ENCODE peak calls at places on chromosomes 6 and 20, in four cellular contexts. F is NAMALWA, D is spleen, H is posterior cingulate gyrus. R is an unnamed sample.

GRCh38 chr6:4268171-4268570 is 132.8 kb upstream of the ECI2 start:
- DNase-seq in H (no peak), D (no peak), F (no peak), R (no peak)

GRCh38 chr6:109455161-109455501 is 441 bp downstream of the MICAL1 start:
- DNase-seq in F (peak), H (peak), D (peak), R (no peak)

GRCh38 chr20:62921119-62921687 is 5.1 kb downstream of the DIDO1 start:
- DNase-seq in D (no peak), F (peak), H (no peak), R (no peak)

GRCh38 chr6:53731906-53732636 is 62.7 kb upstream of the LRRC1 start:
- DNase-seq in D (no peak), H (no peak), F (no peak), R (no peak)

GRCh38 chr6:157648561-157648960 is 174.5 kb upstream of the SNX9 start:
- DNase-seq in D (no peak), H (no peak), F (no peak), R (no peak)

GRCh38 chr6:112332274-112332673 is 14.9 kb upstream of the RFPL4B start:
- DNase-seq in D (no peak), H (no peak), F (no peak), R (no peak)

GRCh38 chr20:19074828-19075516 is 137.5 kb upstream of the SLC24A3 start:
- DNase-seq in D (peak), F (no peak), H (no peak), R (no peak)

GRCh38 chr6:73078908-73079610 is 146.2 kb downstream of the KHDC1L start:
- DNase-seq in D (no peak), F (no peak), H (no peak), R (no peak)

GRCh38 chr6:155271145-155271544 is 7.3 kb downstream of the CLDN20 start:
- DNase-seq in H (no peak), F (no peak), D (no peak), R (no peak)

GRCh38 chr6:39902136-39902535 is 32.1 kb downstream of the MOCS1 start:
- DNase-seq in D (peak), H (no peak), F (no peak), R (no peak)

GRCh38 chr6:148999921-149000589 is 253.2 kb downstream of the UST start:
- DNase-seq in F (no peak), H (no peak), D (no peak), R (no peak)

GRCh38 chr6:151502499-151502898 is 8.7 kb downstream of the CCDC170 start:
- DNase-seq in D (no peak), H (no peak), F (no peak), R (no peak)

GRCh38 chr20:17735206-17735804 is 35.5 kb downstream of the BANF2 start:
- DNase-seq in F (no peak), H (no peak), D (no peak), R (no peak)

GRCh38 chr6:9646346-9647042 is 768.4 kb downstream of the TFAP2A start:
- DNase-seq in H (no peak), F (no peak), D (no peak), R (no peak)

GRCh38 chr6:144263786-144264185 is 21.3 kb upstream of the UTRN start:
- DNase-seq in F (no peak), H (no peak), D (no peak), R (no peak)

GRCh38 chr20:36866681-36867485 is 9.1 kb upstream of the TLDC2 start:
- DNase-seq in H (no peak), D (no peak), F (peak), R (no peak)

GRCh38 chr20:21090738-21091120 is 15.4 kb downstream of the LINC00237 start:
- DNase-seq in H (no peak), F (no peak), D (no peak), R (no peak)

GRCh38 chr6:35454843-35455110 is 2.6 kb downstream of the FANCE start:
- DNase-seq in H (no peak), D (no peak), F (no peak), R (no peak)

GRCh38 chr6:108115598-108116058 is 41.1 kb upstream of the OSTM1 start:
- DNase-seq in H (no peak), F (peak), D (peak), R (no peak)